ENCODE peak calls at places on chromosomes 11 and 22, in eight cellular contexts. W is AG04449; P is coronary artery; O is activated CD8-positive, alpha-beta T cell treated with anti-CD3 and anti-CD28 coated beads for 36 hours; V is stimulated activated CD8-positive, alpha-beta memory T cell treated with anti-CD3 and anti-CD28 coated beads, Interleukin-2, amount 100 ng/mL, for 48 hours; B is GM23248; L is stimulated activated CD4-positive, alpha-beta T cell treated with anti-CD3 and anti-CD28 coated beads, TNF-alpha, amount 100 ng/mL, for 1 hour; E is fibroblast of mammary gland. H is an unnamed sample.

GRCh38 chr11:117771197-117771596 is 25.8 kb downstream of the DSCAML1 start:
- DNase-seq in W (no peak), P (no peak), O (no peak), V (no peak), B (no peak), L (no peak), E (no peak), H (no peak)

GRCh38 chr22:47071812-47072641 is 309.6 kb downstream of the TBC1D22A start:
- DNase-seq in W (no peak), P (no peak), O (no peak), V (no peak), B (no peak), L (no peak), E (no peak), H (no peak)

GRCh38 chr11:102495161-102496042 is 35.1 kb downstream of the MMP7 start:
- DNase-seq in W (peak; percentile 67), P (no peak), O (peak; percentile 51), V (no peak), B (peak; percentile 85), L (no peak), E (peak; percentile 91), H (peak; percentile 50)

GRCh38 chr11:105520706-105521345 is 89.0 kb upstream of the GRIA4 start:
- DNase-seq in W (no peak), P (no peak), O (no peak), V (no peak), B (no peak), L (no peak), E (no peak), H (no peak)

GRCh38 chr11:89381094-89381493 is 110.1 kb downstream of the NOX4 start:
- DNase-seq in W (peak; percentile 89), P (peak; percentile 74), O (peak; percentile 1), V (no peak), B (peak; percentile 93), L (no peak), E (peak; percentile 96), H (no peak)

GRCh38 chr11:34749666-34750659 is 129.1 kb downstream of the EHF start:
- DNase-seq in W (peak; percentile 31), P (no peak), O (no peak), V (no peak), B (peak; percentile 72), L (no peak), E (peak; percentile 96), H (no peak)

GRCh38 chr22:35915477-35916013 is 113.1 kb downstream of the RBFOX2 start:
- DNase-seq in W (no peak), P (no peak), O (no peak), V (no peak), B (peak; percentile 74), L (no peak), E (peak; percentile 56), H (no peak)

GRCh38 chr11:2481253-2481652 is 36.4 kb downstream of the KCNQ1 start:
- DNase-seq in W (no peak), P (no peak), O (peak; percentile 62), V (no peak), B (no peak), L (no peak), E (no peak), H (no peak)

GRCh38 chr22:21054714-21055563 is 9.2 kb downstream of the LRRC74B start:
- DNase-seq in W (no peak), P (no peak), O (no peak), V (no peak), B (no peak), L (no peak), E (no peak), H (no peak)

GRCh38 chr11:16049611-16050010 is 306.7 kb downstream of the SOX6 start:
- DNase-seq in W (no peak), P (no peak), O (no peak), V (no peak), B (no peak), L (no peak), E (no peak), H (peak; percentile 5)

GRCh38 chr11:34235591-34236071 is 122.2 kb downstream of the ABTB2 start:
- DNase-seq in W (no peak), P (no peak), O (no peak), V (no peak), B (no peak), L (no peak), E (no peak), H (no peak)

GRCh38 chr11:57426439-57426753 is 525 bp downstream of the SLC43A3 start:
- DNase-seq in W (no peak), P (no peak), O (peak; percentile 35), V (no peak), B (no peak), L (no peak), E (no peak), H (no peak)